ENCODE peak calls at places on chromosomes 12 and 14, in four cellular contexts. D, O, Y and C are unnamed samples.

GRCh38 chr14:34732802-34733201 is 18.4 kb upstream of the CFL2 start:
- DNase-seq in D (no peak), O (no peak), Y (peak; percentile 0), C (no peak)

GRCh38 chr14:95250126-95250824 is 69.4 kb downstream of the CLMN start:
- DNase-seq in D (no peak), O (no peak), Y (no peak), C (no peak)

GRCh38 chr12:20212658-20213387 is 155.5 kb upstream of the PDE3A start:
- DNase-seq in D (peak; percentile 12), O (peak; percentile 40), Y (peak; percentile 54), C (peak; percentile 5)

GRCh38 chr12:111327474-111327873 is 41.4 kb downstream of the PHETA1 start:
- DNase-seq in D (no peak), O (no peak), Y (no peak), C (no peak)

GRCh38 chr12:44874981-44875416 is 1.1 kb downstream of the NELL2 start:
- DNase-seq in D (peak; percentile 17), O (no peak), Y (peak; percentile 5), C (peak; percentile 47)

GRCh38 chr14:81400852-81401251 is 728 bp upstream of the STON2 start:
- DNase-seq in D (no peak), O (no peak), Y (peak; percentile 20), C (no peak)

GRCh38 chr12:56358836-56359532 is 923 bp downstream of the STAT2 start:
- DNase-seq in D (no peak), O (peak; percentile 20), Y (no peak), C (peak; percentile 16)

GRCh38 chr12:86230516-86231146 is 25.6 kb downstream of the MGAT4C start:
- DNase-seq in D (no peak), O (no peak), Y (no peak), C (no peak)

GRCh38 chr12:47346251-47347019 is 266.7 kb upstream of the AMIGO2 start:
- DNase-seq in D (no peak), O (no peak), Y (no peak), C (no peak)

GRCh38 chr12:59548930-59549329 is 46.9 kb upstream of the SLC16A7 start:
- DNase-seq in D (no peak), O (no peak), Y (no peak), C (no peak)

GRCh38 chr12:115163710-115164109 is 479.7 kb upstream of the TBX3 start:
- DNase-seq in D (no peak), O (no peak), Y (no peak), C (no peak)

GRCh38 chr14:71647086-71647784 is 285.0 kb upstream of the RGS6 start:
- DNase-seq in D (no peak), O (no peak), Y (no peak), C (no peak)

GRCh38 chr12:62647586-62647985 is 181.0 kb downstream of the MON2 start:
- DNase-seq in D (no peak), O (peak; percentile 39), Y (no peak), C (no peak)

GRCh38 chr14:65230287-65230728 is 128.0 kb upstream of the MAX start:
- DNase-seq in D (no peak), O (peak; percentile 78), Y (peak; percentile 57), C (peak; percentile 70)

GRCh38 chr12:101773560-101774206 is 34.4 kb upstream of the SYCP3 start:
- DNase-seq in D (peak; percentile 54), O (peak; percentile 57), Y (peak; percentile 55), C (no peak)

GRCh38 chr12:49636574-49636973 is 13.2 kb downstream of the PRPF40B start:
- DNase-seq in D (no peak), O (no peak), Y (no peak), C (no peak)